ENCODE peak calls at places on chromosomes 3 and 15, in five cellular contexts. L is endodermal cell, W is GM12878, Y is left lung, M is psoas muscle. B is an unnamed sample.
A peak's percentile ranks its signal among the peaks of the same experiment; 100 is the strongest.

GRCh38 chr3:43852066-43852465 is 161.3 kb downstream of the ABHD5 start:
- DNase-seq in L (peak; percentile 24), W (no peak), Y (no peak), M (no peak), B (no peak)

GRCh38 chr3:138945646-138946553 is 1.0 kb downstream of the FOXL2 start:
- DNase-seq in L (peak; percentile 86), W (no peak), Y (no peak), M (peak; percentile 72), B (no peak)

GRCh38 chr3:64240445-64240844 is 15.2 kb upstream of the PRICKLE2 start:
- DNase-seq in L (no peak), W (no peak), Y (no peak), M (no peak), B (no peak)

GRCh38 chr3:150870406-150870805 is 34.8 kb downstream of the MINDY4B start:
- DNase-seq in L (no peak), W (no peak), Y (no peak), M (no peak), B (no peak)

GRCh38 chr3:159669024-159669476 is 319.6 kb upstream of the IL12A start:
- DNase-seq in L (no peak), W (no peak), Y (peak; percentile 34), M (no peak), B (no peak)

GRCh38 chr3:167167491-167167890 is 212.6 kb downstream of the ZBBX start:
- DNase-seq in L (no peak), W (no peak), Y (no peak), M (no peak), B (no peak)

GRCh38 chr3:29759021-29759359 is 478.1 kb downstream of the RBMS3 start:
- DNase-seq in L (no peak), W (no peak), Y (no peak), M (no peak), B (no peak)

GRCh38 chr15:90004671-90005070 is 3.5 kb downstream of the ZNF710 start:
- DNase-seq in L (no peak), W (no peak), Y (peak; percentile 56), M (peak; percentile 65), B (peak; percentile 58)

GRCh38 chr15:25796395-25796794 is 66.7 kb downstream of the ATP10A start:
- DNase-seq in L (no peak), W (no peak), Y (peak; percentile 24), M (no peak), B (no peak)

GRCh38 chr15:92687183-92687582 is 31.6 kb upstream of the FAM174B start:
- DNase-seq in L (no peak), W (no peak), Y (no peak), M (no peak), B (no peak)

GRCh38 chr3:20230954-20231353 is 44.9 kb upstream of the SGO1 start:
- DNase-seq in L (no peak), W (no peak), Y (no peak), M (no peak), B (no peak)

GRCh38 chr3:171936231-171936841 is 93.2 kb downstream of the TMEM212 start:
- DNase-seq in L (no peak), W (peak; percentile 20), Y (peak; percentile 62), M (no peak), B (no peak)

GRCh38 chr15:82832601-82833209 is 23.3 kb downstream of the WHAMM start:
- DNase-seq in L (no peak), W (peak; percentile 53), Y (no peak), M (no peak), B (no peak)

GRCh38 chr3:107545680-107546120 is 22.9 kb downstream of the BBX start:
- DNase-seq in L (no peak), W (no peak), Y (no peak), M (no peak), B (no peak)

DNA sequence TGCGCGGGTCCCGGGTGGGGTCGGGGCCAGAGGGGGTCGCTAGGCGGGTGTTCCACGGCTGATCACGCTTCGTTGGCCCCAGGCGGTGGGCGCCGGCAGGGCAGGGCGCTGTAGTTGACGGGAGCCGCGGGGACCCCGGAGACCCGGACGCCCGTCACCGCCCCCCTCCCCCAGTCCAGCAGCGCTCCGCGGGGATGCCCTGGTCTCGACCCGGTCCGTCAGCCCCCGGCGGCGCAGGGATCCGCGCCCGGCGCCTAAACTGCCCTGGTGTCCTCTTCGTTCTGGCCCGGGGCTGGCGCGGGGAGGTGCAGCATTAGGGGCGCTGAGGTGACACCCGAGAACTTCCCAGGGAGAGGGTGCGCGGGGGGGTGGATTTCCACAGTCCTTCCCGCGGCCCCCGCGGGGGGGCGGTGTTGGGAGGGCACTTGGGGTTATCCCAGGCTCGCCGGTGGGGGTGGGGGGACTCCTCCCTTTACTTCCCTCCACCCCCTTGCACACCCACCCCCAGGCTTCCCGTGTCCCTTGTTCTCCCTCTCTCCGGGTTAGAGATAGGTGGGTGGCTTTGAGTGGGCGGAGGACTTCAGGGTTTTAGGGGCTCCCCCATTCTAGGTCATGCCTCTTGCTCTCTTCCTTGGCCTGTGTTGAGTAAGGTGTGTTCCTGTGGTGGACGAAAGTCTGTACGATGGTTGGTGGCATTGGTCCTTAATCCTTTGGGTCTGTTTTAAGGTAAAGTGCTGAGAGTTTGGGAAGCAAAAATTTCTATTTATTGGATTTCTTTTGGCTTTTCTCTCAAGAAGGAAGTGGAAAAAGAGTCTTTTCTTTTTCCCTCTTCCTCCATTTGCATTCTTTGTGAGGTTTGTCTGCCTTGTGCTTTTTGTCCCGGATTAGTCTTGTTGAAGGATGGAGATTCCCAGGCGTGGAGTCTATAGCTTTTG is 672 bp downstream of the SKIL start:
- DNase-seq in L (peak; percentile 89), W (no peak), Y (peak; percentile 88), M (peak; percentile 94), B (peak; percentile 86)
- TF ChIP-seq CTCF in L (peak; percentile 63), W (peak; percentile 63), Y (peak; percentile 15), M (peak; percentile 23), B (peak; percentile 16)

DNA sequence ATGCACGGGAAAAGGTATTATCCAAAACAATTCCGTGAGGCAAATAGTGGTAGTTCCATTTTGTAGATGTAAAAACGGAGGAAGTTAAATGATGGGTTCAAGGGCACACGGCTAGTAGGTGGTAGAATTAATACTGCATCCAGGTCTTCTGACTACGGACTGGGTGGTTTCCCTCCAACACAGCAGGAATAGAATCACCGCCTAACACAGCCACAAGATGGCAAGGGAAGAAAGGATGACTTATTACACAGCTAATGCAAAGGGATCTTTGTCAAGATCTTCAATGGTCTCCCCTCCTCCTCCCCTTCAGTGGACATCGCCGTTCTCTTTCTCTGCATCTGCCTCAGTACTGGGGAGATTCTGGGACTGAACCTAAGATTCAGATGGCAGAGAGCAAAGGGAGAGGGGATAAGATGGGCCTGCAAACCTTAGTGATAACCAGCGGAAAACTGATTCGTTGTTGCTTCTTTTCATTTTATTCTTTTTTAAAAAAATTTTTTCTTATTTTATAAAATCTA is 574 bp upstream of the TOPBP1 start:
- DNase-seq in L (peak; percentile 50), W (no peak), Y (no peak), M (no peak), B (no peak)
- H3K4me1 ChIP-seq in L (no peaks in the 10 kb centered on the region), W (peaks cover 4% of the 10 kb centered on the region), Y (peaks cover 33% of the 10 kb centered on the region), M (peaks cover 12% of the 10 kb centered on the region), B (peaks cover 22% of the 10 kb centered on the region)

DNA sequence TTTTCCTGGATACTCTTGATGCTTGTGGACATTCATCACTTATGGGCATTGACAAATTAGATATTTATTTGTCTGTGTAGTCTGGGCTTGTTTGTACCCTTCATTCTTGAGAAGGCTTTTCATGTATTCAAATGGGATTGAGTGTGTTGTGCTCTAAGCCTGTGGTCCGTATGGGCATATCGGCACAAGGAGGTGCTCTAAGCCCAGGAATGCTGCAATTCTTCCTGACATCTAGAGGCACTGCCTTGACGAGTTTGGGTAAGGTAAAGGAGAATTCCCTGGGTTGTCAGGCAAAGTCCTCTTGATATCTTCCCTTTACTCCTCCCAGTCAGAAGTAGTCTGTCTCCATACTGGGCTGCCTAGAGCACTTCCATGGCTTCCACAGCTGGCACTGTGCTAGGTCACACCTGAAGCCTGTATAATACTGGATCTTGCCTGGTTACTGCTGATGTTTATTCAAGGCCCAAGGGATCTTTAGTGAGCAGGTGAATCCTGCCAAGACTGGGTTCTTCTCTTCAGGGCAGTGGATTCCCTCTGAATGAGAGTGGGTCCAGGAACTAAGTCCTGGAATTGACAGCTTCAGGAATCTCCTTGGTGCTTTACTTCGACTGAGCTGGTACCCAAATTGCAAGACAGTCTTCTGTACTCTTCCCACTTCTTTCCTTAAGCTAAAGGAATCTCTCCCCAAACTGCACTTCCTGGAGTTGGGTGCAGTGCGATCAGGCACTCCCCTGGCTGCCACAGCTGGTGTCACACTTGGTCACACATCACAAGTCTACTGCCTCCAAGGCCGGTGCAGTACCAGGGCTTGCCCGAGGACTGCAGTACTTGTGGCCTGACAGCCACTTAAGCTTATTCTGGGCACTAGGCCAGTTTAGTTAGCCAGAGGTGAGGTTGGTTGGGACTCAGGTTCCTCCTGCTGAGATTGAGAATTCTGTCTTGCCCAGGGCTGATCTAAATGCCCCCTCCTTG is 46.0 kb downstream of the GALK2 start:
- DNase-seq in L (peak; percentile 63), W (peak; percentile 38), Y (peak; percentile 70), M (no peak), B (no peak)
- TF ChIP-seq CTCF in L (peak; percentile 48), W (peak; percentile 38), Y (peak; percentile 11), M (peak; percentile 12), B (no peak)

GRCh38 chr3:134368751-134369105 is 5.5 kb downstream of the AMOTL2 start:
- DNase-seq in L (peak; percentile 51), W (no peak), Y (no peak), M (peak; percentile 31), B (no peak)
- H3K4me1 ChIP-seq in L (peaks cover 67% of the 10 kb centered on the region), W (no peaks in the 10 kb centered on the region), Y (peaks cover 81% of the 10 kb centered on the region), M (peaks cover 85% of the 10 kb centered on the region), B (no peaks in the 10 kb centered on the region)

DNA sequence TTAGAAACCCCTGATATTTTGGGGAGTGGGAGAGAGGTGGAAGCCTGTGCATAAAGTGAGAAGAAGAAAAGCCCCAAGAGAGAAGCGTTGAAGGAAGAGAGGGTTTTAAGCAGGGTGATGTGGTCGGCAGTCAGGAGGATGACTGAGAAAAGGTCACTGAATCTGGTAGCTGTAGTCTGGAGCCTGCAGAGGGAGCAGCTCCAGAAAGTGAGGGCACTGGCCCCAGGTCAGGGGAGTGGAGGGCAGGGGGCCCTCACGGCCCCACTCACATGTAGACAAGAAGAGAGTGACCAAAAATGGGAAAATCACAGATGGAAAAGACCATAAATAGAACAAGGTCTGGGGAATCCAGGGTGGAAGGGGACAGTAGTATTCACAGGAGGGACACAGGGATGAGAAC is 105.5 kb downstream of the RYK start:
- DNase-seq in L (peak; percentile 67), W (no peak), Y (no peak), M (no peak), B (no peak)
- TF ChIP-seq CTCF in L (peak; percentile 69), W (no peak), Y (no peak), M (no peak), B (no peak)

DNA sequence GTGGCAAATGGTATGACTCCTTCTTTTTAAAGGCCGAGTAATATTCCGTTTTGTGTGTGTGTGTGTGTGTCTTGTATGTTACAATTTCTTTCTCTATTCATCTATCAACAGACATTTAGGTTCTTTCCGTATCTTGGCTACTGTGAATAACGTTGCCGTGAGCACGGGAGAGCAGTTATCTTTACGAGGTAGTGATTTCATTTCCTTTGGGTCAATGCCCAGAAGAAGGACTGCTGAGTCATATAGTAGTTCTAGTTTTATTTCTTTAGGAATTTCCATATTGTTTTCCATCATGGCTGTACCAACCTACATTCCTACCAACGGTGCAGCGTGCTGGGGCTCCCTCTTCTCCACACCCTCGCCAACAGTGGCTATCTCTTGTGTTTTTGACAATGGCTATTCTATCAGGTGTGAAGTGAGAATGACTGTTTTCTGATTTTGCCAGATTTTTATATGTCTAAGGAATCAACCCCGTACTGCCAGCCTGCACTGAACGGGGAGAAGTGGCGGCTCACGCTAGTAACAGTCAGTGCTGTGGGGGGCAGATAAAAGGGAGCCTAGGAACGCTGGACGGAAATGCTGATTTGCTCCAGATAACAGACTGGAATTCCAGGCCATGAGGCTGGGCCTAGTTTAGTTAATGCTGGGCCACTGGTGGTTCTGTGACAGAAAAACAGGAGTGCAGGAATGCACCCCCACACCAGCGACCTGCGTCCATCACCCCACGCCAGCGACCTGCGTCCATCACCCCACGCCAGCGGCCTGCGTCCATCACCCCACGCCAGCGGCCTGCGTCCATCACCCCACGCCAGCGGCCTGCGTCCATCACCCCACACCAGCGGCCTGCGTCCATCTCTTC is 168.1 kb downstream of the XXYLT1 start:
- DNase-seq in L (no peak), W (no peak), Y (peak; percentile 28), M (no peak), B (no peak)
- H3K4me1 ChIP-seq in L (no peaks in the 10 kb centered on the region), W (peaks cover 22% of the 10 kb centered on the region), Y (peaks cover 77% of the 10 kb centered on the region), M (peaks cover 11% of the 10 kb centered on the region), B (no peaks in the 10 kb centered on the region)